ENCODE peak calls at places on chromosomes 6 and 20, in six cellular contexts. X, R, K, C, J and I are unnamed samples.

GRCh38 chr20:4369798-4370124 is 351.9 kb upstream of the PRND start:
- DNase-seq in X (no peak), J (no peak), K (no peak), C (no peak), R (no peak), I (no peak)

GRCh38 chr6:133428299-133428698 is 187.1 kb downstream of the EYA4 start:
- DNase-seq in R (no peak), J (no peak), K (no peak), C (no peak), X (no peak), I (no peak)

GRCh38 chr6:17039266-17039665 is 62.6 kb upstream of the STMND1 start:
- DNase-seq in R (no peak), X (no peak), J (no peak), K (no peak), C (no peak), I (no peak)

GRCh38 chr20:2242678-2243077 is 53.1 kb upstream of the TGM3 start:
- DNase-seq in K (no peak), X (no peak), R (no peak), J (no peak), C (no peak), I (no peak)

GRCh38 chr20:37200376-37200775 is 21.0 kb upstream of the MROH8 start:
- DNase-seq in X (no peak), J (no peak), R (no peak), C (no peak), K (no peak), I (no peak)

GRCh38 chr6:37665309-37665708 is 32.4 kb downstream of the MDGA1 start:
- DNase-seq in X (peak; percentile 30), J (no peak), R (no peak), C (no peak), K (no peak), I (no peak)

GRCh38 chr6:39931607-39932006 is 2.7 kb downstream of the MOCS1 start:
- DNase-seq in J (no peak), C (no peak), X (no peak), K (no peak), R (no peak), I (no peak)

GRCh38 chr6:70901324-70901723 is 55.5 kb downstream of the B3GAT2 start:
- DNase-seq in X (no peak), C (no peak), R (no peak), J (no peak), K (no peak), I (no peak)

GRCh38 chr6:113651120-113651519 is 206.0 kb upstream of the MARCKS start:
- DNase-seq in C (no peak), R (no peak), J (no peak), X (no peak), K (no peak), I (no peak)

GRCh38 chr6:105204331-105204730 is 24.5 kb upstream of the POPDC3 start:
- DNase-seq in R (peak; percentile 74), C (no peak), K (no peak), J (no peak), X (no peak), I (no peak)

GRCh38 chr6:140537211-140537610 is 1162.8 kb upstream of the CITED2 start:
- DNase-seq in R (peak; percentile 7), J (no peak), X (no peak), C (no peak), K (no peak), I (no peak)

GRCh38 chr6:41073968-41074691 is 1.4 kb downstream of the NFYA start:
- DNase-seq in K (no peak), R (peak; percentile 41), C (no peak), J (peak; percentile 22), X (no peak), I (no peak)

GRCh38 chr6:52697903-52698302 is 27.0 kb downstream of the TMEM14A start:
- DNase-seq in R (no peak), J (no peak), X (no peak), C (no peak), K (no peak), I (no peak)

GRCh38 chr6:43634702-43635303 is 837 bp upstream of the MAD2L1BP start:
- DNase-seq in X (no peak), J (no peak), C (no peak), K (no peak), R (no peak), I (no peak)

GRCh38 chr6:70479236-70479635 is 65.9 kb downstream of the FAM135A start:
- DNase-seq in K (no peak), C (no peak), X (no peak), R (peak; percentile 35), J (peak; percentile 35), I (no peak)

GRCh38 chr6:128508588-128509296 is 11.7 kb downstream of the PTPRK start:
- DNase-seq in C (no peak), J (no peak), K (no peak), R (peak; percentile 93), X (no peak), I (no peak)

GRCh38 chr6:22349528-22349927 is 52.7 kb upstream of the PRL start:
- DNase-seq in X (no peak), C (no peak), R (no peak), K (no peak), J (no peak), I (no peak)

GRCh38 chr6:18179770-18180393 is 24.7 kb downstream of the KDM1B start:
- DNase-seq in J (no peak), K (no peak), C (peak; percentile 57), R (no peak), X (no peak), I (no peak)

GRCh38 chr20:15895560-15896084 is 677.6 kb downstream of the KIF16B start:
- DNase-seq in C (no peak), K (no peak), X (no peak), J (no peak), R (no peak), I (no peak)

GRCh38 chr20:57902478-57902877 is 192.7 kb upstream of the PMEPA1 start:
- DNase-seq in K (no peak), C (no peak), J (no peak), R (peak; percentile 16), X (no peak), I (no peak)

GRCh38 chr6:145704153-145704781 is 31.1 kb downstream of the EPM2A start:
- DNase-seq in J (no peak), X (no peak), C (no peak), R (peak; percentile 38), K (no peak), I (no peak)

GRCh38 chr6:82160255-82160990 is 87.1 kb downstream of the IBTK start:
- DNase-seq in K (no peak), J (no peak), X (no peak), R (no peak), C (no peak), I (no peak)

GRCh38 chr20:24648481-24648880 is 179.1 kb downstream of the SYNDIG1 start:
- DNase-seq in K (no peak), J (no peak), C (no peak), X (no peak), R (no peak), I (no peak)

GRCh38 chr20:38748863-38749153 is 548 bp downstream of the ACTR5 start:
- DNase-seq in C (no peak), K (no peak), X (no peak), R (no peak), J (no peak), I (peak; percentile 70)

DNA sequence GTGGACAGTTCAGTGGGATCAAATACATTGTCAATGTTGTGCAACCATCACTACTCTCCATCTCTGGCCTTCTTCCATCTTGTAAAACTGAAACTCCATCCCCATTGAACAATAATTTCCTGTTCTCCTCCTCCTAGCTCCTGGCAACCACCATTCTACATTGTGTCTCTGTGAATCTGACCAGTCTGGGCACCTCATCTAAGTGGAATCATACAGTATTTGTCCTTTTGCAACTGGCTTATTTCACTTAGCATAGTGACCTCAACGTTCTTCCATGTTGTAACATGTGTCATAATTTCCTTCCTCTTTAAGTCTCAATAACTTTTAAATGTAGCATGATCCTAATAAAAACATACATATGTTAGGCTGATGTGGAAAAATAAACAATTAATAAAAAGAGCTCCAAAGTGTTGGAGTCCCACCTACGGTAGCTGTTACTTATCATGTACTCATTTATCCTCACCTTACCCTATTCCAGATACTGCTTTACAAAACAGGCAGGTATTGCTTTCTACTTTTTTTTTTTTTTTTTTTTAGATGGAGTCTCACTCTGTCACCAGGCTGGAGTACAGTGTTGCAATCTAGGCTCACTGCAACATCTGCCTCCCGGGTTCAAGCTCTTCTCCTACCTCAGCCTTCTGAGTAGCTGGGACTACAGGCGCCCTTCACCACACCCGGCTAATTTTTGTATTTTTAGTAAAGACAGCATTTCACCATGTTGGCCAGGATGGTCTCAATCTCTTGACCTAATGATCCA is 91.9 kb downstream of the TNFAIP3 start:
- DNase-seq in X (no peak), J (no peak), K (no peak), R (no peak), C (no peak), I (no peak)
- H3K4me1 ChIP-seq in X (no peaks in the 10 kb centered on the region), J (no peaks in the 10 kb centered on the region), K (no peaks in the 10 kb centered on the region), R (no peaks in the 10 kb centered on the region), C (peaks cover 5% of the 10 kb centered on the region), I (no peaks in the 10 kb centered on the region)

DNA sequence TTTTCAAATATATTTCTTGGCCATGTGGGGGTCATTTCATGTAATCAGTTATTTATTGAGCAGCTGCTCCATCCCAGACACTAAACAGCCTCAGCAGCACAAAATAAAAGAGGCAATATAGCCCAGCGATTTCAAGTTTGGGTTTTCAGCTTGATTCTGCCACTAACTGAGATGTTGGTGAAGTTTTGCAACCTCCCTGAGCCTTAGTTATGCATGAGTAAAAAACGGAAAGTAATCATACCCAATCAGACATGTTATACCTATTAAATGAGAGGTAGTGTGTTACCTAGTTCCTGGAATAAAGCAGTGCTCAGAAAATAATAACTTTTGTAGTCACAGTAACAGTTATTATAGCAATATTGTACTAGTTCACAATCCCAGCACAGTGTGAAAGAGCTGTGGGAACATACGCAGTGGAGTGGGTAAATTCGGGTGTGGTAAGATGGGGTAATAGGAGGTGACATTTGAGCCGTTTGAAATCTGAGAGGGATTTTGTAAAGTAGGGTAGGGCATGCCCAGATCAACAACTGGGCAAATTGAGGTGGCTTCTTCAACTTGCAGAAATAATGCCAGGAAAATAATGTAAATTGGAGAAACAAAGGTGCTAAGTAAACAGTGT is 1.5 kb downstream of the SLC9A8 start:
- DNase-seq in R (no peak), X (no peak), C (no peak), J (no peak), K (no peak), I (no peak)
- H3K4me3 ChIP-seq in R (no peak overlapping the region), X (peak overlapping the region; percentile 63), C (peak overlapping the region; percentile 87), J (no peak overlapping the region), K (no peak overlapping the region), I (no peak overlapping the region)

GRCh38 chr6:34300332-34300751 is 51.5 kb upstream of the SMIM29 start:
- DNase-seq in R (no peak), X (no peak), C (no peak), J (no peak), K (no peak), I (no peak)
- H3K4me1 ChIP-seq in R (peaks cover 4% of the 10 kb centered on the region), X (peaks cover 27% of the 10 kb centered on the region), C (peaks cover 18% of the 10 kb centered on the region), J (no peaks in the 10 kb centered on the region), K (peaks cover 4% of the 10 kb centered on the region), I (peaks cover 7% of the 10 kb centered on the region)

GRCh38 chr6:26520840-26521484 is 17.2 kb upstream of the HMGN4 start:
- DNase-seq in J (peak; percentile 93), C (peak; percentile 92), X (peak; percentile 89), R (peak; percentile 80), K (peak; percentile 92), I (peak; percentile 93)

GRCh38 chr6:26519359-26519758 is 18.8 kb upstream of the HMGN4 start:
- DNase-seq in X (no peak), J (no peak), K (no peak), R (no peak), C (no peak), I (no peak)

GRCh38 chr6:26516481-26517427 is 16.7 kb downstream of the BTN1A1 start:
- DNase-seq in R (peak; percentile 15), J (no peak), K (no peak), X (no peak), C (no peak), I (no peak)

GRCh38 chr6:26521485-26522391 is 16.4 kb upstream of the HMGN4 start:
- DNase-seq in J (peak; percentile 91), K (peak; percentile 78), R (peak; percentile 64), C (peak; percentile 90), X (peak; percentile 75), I (peak; percentile 90)

GRCh38 chr6:26520088-26520839 is 17.9 kb upstream of the HMGN4 start:
- DNase-seq in K (no peak), X (no peak), R (no peak), J (no peak), C (no peak), I (no peak)
- H3K4me3 ChIP-seq in K (peak overlapping the region; percentile 56), X (peak overlapping the region; percentile 36), R (peak overlapping the region; percentile 42), J (peak overlapping the region; percentile 67), C (peak overlapping the region; percentile 66), I (peak overlapping the region; percentile 9)